ENCODE peak calls at places on chromosomes 6 and 20, in seven cellular contexts. T, L, K, W, I, B and P are unnamed samples.

GRCh38 chr6:35343092-35343834 is 905 bp downstream of the PPARD start:
- DNase-seq in T (peak), I (no peak), W (no peak), L (peak), K (no peak), B (no peak), P (no peak)

GRCh38 chr20:33650753-33651561 is 11.2 kb upstream of the C20orf144 start:
- DNase-seq in W (no peak), L (no peak), B (no peak), T (no peak), K (no peak), I (no peak), P (no peak)

GRCh38 chr6:139068846-139069245 is 40.3 kb downstream of the ABRACL start:
- DNase-seq in T (no peak), L (no peak), W (no peak), K (no peak), I (no peak), B (no peak), P (no peak)

GRCh38 chr6:166466178-166467122 is 83.7 kb upstream of the MPC1 start:
- DNase-seq in T (peak), B (no peak), I (no peak), W (no peak), K (no peak), L (peak), P (no peak)

GRCh38 chr20:48839518-48839917 is 11.7 kb upstream of the PREX1 start:
- DNase-seq in W (no peak), L (no peak), B (no peak), K (no peak), T (no peak), I (no peak), P (no peak)

GRCh38 chr6:101878554-101879276 is 485.2 kb downstream of the GRIK2 start:
- DNase-seq in W (no peak), L (peak), I (no peak), K (no peak), T (no peak), B (no peak), P (no peak)

GRCh38 chr20:63047946-63048345 is 41.2 kb upstream of the BHLHE23 start:
- DNase-seq in K (no peak), B (no peak), I (no peak), W (no peak), L (no peak), T (no peak), P (no peak)

GRCh38 chr6:166483556-166484250 is 101.0 kb upstream of the MPC1 start:
- DNase-seq in I (no peak), T (no peak), L (no peak), B (no peak), K (no peak), W (no peak), P (no peak)

GRCh38 chr6:139392834-139393233 is 18.4 kb upstream of the CITED2 start:
- DNase-seq in T (no peak), W (no peak), I (peak), L (peak), K (no peak), B (no peak), P (no peak)

GRCh38 chr20:49344975-49345374 is 67.1 kb upstream of the ZNFX1 start:
- DNase-seq in B (no peak), W (no peak), T (peak), K (no peak), I (no peak), L (peak), P (peak)

DNA sequence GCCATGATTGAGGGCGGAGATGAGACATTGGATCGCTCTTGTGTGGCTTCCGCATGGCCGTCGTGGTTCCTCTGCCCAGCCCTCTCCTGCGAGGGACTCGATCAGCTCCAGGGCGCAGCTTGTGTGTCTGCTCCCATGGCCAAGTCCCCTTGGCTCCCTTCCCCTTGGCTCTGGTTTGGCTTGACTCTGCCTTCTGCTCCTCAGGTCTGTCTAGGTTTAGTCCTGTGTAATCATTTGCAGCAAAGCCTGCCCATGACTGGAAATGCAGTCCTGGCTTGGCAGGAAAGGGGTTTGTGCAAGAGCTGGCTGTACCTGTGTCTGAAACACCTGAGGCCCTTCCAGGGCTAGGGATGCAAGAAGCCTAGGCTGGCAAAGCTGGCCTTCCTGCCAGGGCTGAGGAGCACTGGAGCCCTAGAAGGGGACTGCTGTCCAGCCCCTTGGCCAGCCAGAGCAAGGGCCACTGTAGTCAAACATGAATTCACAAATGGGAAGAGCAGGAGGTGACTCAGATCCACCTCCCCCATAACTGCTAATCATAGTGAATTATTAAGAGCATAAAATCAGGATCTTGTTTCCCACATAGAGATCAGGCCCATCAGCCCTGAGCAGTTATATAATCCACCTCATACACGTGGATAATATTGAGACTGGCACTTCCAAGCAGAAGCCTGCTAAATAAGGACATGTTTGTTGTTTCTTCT is 196.8 kb downstream of the FARS2 start:
- DNase-seq in T (no peak), L (no peak), W (no peak), I (no peak), B (no peak), K (no peak), P (no peak)
- TF ChIP-seq RFX5 in T (no peak), L (no peak), W (no peak), I (no peak), B (no peak), K (no peak), P (no peak)

GRCh38 chr20:56433221-56433879 is 21.3 kb downstream of the CASS4 start:
- DNase-seq in I (no peak), W (no peak), K (no peak), L (no peak), B (no peak), T (no peak), P (no peak)

GRCh38 chr20:56440346-56441007 is 27.9 kb upstream of the RTF2 start:
- DNase-seq in W (no peak), K (no peak), B (no peak), L (no peak), T (no peak), I (peak), P (no peak)

GRCh38 chr20:56439784-56440291 is 27.8 kb downstream of the CASS4 start:
- DNase-seq in W (no peak), I (no peak), L (peak), K (no peak), T (no peak), B (no peak), P (no peak)

GRCh38 chr20:56433880-56434255 is 21.8 kb downstream of the CASS4 start:
- DNase-seq in K (no peak), T (no peak), I (no peak), W (no peak), B (no peak), L (peak), P (no peak)

DNA sequence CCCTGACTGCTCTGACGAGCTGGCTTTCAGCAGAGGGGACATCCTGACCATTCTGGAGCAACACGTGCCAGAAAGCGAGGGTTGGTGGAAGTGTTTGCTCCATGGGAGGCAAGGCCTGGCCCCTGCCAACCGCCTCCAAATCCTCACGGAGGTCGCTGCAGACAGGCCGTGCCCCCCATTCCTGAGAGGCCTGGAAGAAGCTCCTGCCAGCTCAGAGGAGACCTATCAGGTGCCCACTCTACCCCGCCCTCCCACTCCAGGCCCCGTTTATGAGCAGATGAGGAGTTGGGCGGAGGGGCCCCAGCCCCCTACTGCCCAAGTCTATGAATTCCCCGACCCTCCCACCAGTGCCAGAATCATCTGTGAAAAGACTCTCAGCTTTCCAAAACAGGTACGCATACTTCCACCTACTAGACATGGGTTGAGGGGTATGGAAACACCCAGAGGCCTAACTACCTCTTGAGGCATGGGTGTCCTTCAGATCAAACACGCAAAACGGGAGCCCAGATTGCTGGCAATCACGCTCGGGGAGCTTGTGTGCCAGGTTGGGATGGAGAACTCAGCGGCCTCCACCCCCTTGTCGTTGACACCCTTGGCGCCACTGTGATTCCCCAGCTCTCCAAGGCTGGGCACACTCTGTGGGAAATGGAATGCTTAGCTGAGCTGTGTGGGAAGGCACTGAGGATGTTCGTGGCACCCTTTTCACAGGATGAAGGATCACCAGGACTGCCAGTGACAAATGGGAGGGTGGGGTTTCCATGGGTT is 25.3 kb downstream of the CASS4 start:
- DNase-seq in T (no peak), I (no peak), W (no peak), K (no peak), B (no peak), L (no peak), P (no peak)
- H3K27ac ChIP-seq in T (no peak), I (no peak), W (no peak), K (no peak), B (no peak), L (peak), P (no peak)

DNA sequence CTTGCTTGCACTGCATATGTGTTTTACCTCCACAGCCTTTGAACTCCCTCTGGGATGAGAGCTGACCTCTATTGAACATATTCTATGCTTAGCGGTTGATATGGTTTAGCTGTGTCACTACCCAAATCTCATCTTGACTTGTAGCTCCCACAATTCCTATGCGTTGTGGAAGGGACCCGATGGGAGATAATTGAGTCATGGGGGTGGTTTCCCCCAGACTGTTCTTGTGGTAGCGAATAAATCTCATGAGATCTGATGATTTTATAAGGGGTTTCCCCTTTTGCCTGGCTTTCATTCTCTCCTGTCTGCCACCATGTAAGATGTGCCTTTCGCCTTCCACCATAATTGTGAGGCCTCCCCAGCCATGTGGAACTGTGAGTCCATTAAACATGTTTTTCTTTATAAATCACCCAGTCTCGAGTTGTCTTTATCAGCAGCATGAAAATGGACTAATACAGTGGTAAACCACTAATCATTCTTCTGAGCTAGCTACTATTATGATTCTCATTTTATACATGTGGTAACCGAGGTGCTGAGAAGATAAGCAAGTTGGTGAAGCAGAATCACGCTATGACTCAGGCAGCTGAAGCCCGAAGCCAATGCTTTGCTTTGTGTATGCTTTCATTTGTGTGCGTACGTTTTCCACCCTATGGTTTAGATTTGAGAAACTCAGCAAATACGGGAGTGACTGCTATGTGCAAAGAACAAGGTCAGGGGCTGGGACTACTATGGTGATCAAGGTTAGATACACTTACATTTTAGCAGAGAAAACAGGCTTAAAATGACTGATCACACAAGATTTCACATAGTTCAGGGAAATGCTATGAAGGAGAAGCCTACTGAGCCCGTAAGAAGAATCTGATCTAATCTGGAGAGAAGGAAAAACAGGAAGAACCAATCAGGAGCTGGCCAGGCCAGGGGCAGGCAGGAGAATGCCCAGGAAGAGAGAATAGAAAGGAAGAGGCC is 363.5 kb downstream of the ESR1 start:
- DNase-seq in W (no peak), T (no peak), K (no peak), L (peak), I (peak), B (peak), P (no peak)
- TF ChIP-seq RFX5 in W (no peak), T (no peak), K (no peak), L (no peak), I (peak), B (no peak), P (no peak)

DNA sequence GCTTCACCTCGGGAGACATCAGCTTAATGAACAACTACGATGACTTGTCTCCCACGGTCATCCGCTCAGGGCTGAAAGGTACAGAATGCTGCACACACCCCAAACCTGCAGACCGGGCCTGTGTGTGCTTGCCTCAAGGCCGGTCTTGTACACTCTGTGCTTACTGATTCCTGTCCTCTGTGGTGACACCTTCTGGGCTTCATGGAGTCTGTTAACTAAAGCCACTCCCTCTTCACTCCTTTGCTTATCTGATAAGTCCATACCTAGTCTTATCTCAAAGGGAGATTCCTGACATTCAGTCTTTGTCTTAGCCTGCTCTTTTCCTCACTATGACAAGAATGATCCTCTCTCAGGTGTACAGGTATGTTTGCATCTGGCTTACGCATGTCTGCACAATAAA is 107.7 kb upstream of the TMEM181 start:
- DNase-seq in T (no peak), I (no peak), W (no peak), L (no peak), K (no peak), B (no peak), P (no peak)
- H3K27ac ChIP-seq in T (no peak), I (no peak), W (no peak), L (no peak), K (no peak), B (no peak), P (no peak)

GRCh38 chr20:35305682-35306556 is 13.7 kb upstream of the FAM83C start:
- DNase-seq in B (peak), K (peak), T (no peak), W (no peak), I (no peak), L (peak), P (peak)
- TF ChIP-seq RFX5 in B (no peak), K (no peak), T (no peak), W (no peak), I (no peak), L (no peak), P (no peak)

DNA sequence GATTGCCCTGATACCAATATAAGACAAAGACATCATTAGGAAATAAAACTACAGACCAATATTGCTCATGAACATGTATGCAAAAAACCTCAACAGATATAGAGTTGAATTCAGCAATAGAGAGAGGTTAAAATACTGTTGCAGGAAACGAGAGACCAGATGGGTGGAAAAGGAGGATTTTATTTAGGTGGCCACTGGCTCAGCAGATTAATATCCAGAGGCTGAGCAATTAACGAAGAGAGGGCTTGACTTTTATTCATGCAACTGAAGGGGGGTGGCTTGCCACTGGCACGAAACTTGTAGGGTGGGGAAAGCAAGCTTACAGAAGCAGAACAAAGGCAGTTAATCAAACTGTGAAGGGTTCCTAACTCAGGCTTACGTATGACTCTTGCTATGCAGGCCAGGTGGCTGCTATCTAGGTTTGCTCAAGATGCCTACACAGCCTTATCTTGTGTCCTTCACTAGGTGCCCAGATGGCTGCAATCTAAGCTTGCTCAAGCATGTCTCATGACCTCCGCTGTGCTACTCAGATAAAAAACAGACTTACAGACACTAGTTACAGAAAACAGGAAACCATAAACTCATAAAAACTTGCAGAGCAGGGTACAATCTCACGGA is 126.4 kb downstream of the MMUT start:
- DNase-seq in W (no peak), I (no peak), B (no peak), K (no peak), T (no peak), L (peak), P (no peak)
- H3K27ac ChIP-seq in W (no peak), I (no peak), B (no peak), K (no peak), T (no peak), L (no peak), P (no peak)